ENCODE peak calls at places on chromosomes 3 and 15, in six cellular contexts. H is OCI-LY7; A is HS-27A; U is naive thymus-derived CD8-positive, alpha-beta T cell; M is NCI-H446 treated with DMSO at 0.1 percent for 48 hours; B is activated naive CD4-positive, alpha-beta T cell. F is an unnamed sample.
A peak's percentile ranks its signal among the peaks of the same experiment; 100 is the strongest.

GRCh38 chr3:55203006-55203405 is 275.1 kb upstream of the LRTM1 start:
- DNase-seq in H (no peak), M (no peak), U (no peak), A (no peak), B (no peak), F (peak; percentile 83)

GRCh38 chr3:33035596-33035995 is 61.4 kb downstream of the GLB1 start:
- DNase-seq in H (no peak), B (no peak), A (peak; percentile 70), M (no peak), U (no peak), F (peak; percentile 81)

GRCh38 chr15:45234562-45235235 is 17.3 kb upstream of the SLC28A2 start:
- DNase-seq in U (no peak), H (peak; percentile 16), M (no peak), B (no peak), A (no peak), F (peak; percentile 9)

GRCh38 chr3:194472290-194472920 is 14.4 kb downstream of the ATP13A3 start:
- DNase-seq in A (no peak), M (peak; percentile 32), H (peak; percentile 77), B (no peak), U (peak; percentile 68), F (peak; percentile 85)

GRCh38 chr3:134189848-134190247 is 60.8 kb downstream of the RYK start:
- DNase-seq in U (no peak), B (no peak), H (no peak), A (no peak), M (no peak), F (no peak)

GRCh38 chr3:93934366-93935046 is 39.2 kb downstream of the PROS1 start:
- DNase-seq in H (no peak), U (no peak), A (no peak), B (no peak), M (no peak), F (no peak)

GRCh38 chr15:56869573-56869972 is 48.9 kb upstream of the TCF12 start:
- DNase-seq in B (no peak), M (no peak), A (no peak), H (peak; percentile 29), U (no peak), F (peak; percentile 15)

GRCh38 chr15:39511000-39511914 is 69.6 kb upstream of the THBS1 start:
- DNase-seq in M (no peak), U (no peak), B (no peak), A (peak; percentile 36), H (no peak), F (peak; percentile 57)

GRCh38 chr3:140610544-140610943 is 67.3 kb upstream of the TRIM42 start:
- DNase-seq in B (no peak), A (no peak), U (no peak), H (no peak), M (no peak), F (peak; percentile 41)

GRCh38 chr15:63505842-63506222 is 1.4 kb downstream of the USP3 start:
- DNase-seq in U (no peak), H (no peak), A (no peak), B (no peak), M (no peak), F (no peak)

GRCh38 chr3:45173776-45174175 is 27.6 kb upstream of the CDCP1 start:
- DNase-seq in B (no peak), H (no peak), A (no peak), M (no peak), U (no peak), F (no peak)

F was measured in renal cortical epithelial cell.